ENCODE peak calls at places on chromosomes 4 and X, in ten cellular contexts. H, R, P, O, A, Q, Z, I, S and U are unnamed samples.

GRCh38 chr4:17780461-17781071 is 855 bp downstream of the FAM184B start:
- DNase-seq in O (no peak), H (no peak), A (no peak), Q (no peak), P (no peak), R (peak; percentile 95), I (no peak), S (no peak), Z (no peak), U (no peak)

GRCh38 chrX:129842510-129843208 is 1.0 kb downstream of the ZDHHC9 start:
- DNase-seq in P (no peak), R (peak; percentile 65), O (peak; percentile 43), H (no peak), S (no peak), I (no peak), A (peak; percentile 2), Z (peak; percentile 4), Q (no peak), U (no peak)

GRCh38 chrX:15416133-15416993 is 32.1 kb upstream of the VEGFD start:
- DNase-seq in H (no peak), P (no peak), A (no peak), S (no peak), I (peak; percentile 12), O (peak; percentile 12), Z (no peak), R (no peak), Q (no peak), U (no peak)

GRCh38 chrX:153549807-153550206 is 32.4 kb downstream of the ATP2B3 start:
- DNase-seq in Q (no peak), Z (no peak), I (no peak), R (peak; percentile 49), A (no peak), O (no peak), H (no peak), S (no peak), P (no peak), U (no peak)

GRCh38 chrX:45164021-45164621 is 36.6 kb downstream of the DIPK2B start:
- DNase-seq in Q (no peak), Z (no peak), P (no peak), I (no peak), R (no peak), A (no peak), H (no peak), S (no peak), O (no peak), U (no peak)

GRCh38 chrX:35562395-35562794 is 235.7 kb upstream of the MAGEB16 start:
- DNase-seq in I (no peak), P (no peak), O (no peak), A (no peak), R (no peak), H (no peak), Z (no peak), S (no peak), Q (no peak), U (no peak)

GRCh38 chr4:19224820-19225219 is 1026.9 kb upstream of the SLIT2 start:
- DNase-seq in A (no peak), P (peak; percentile 2), S (no peak), H (peak; percentile 47), Q (peak; percentile 22), R (peak; percentile 78), O (peak; percentile 46), Z (no peak), I (peak; percentile 67), U (peak; percentile 40)

GRCh38 chr4:12421364-12421763 is 992.7 kb upstream of the HS3ST1 start:
- DNase-seq in H (no peak), R (peak; percentile 97), O (no peak), Q (no peak), Z (no peak), A (no peak), P (no peak), I (no peak), S (no peak), U (no peak)

GRCh38 chr4:159209249-159209648 is 106.4 kb downstream of the RAPGEF2 start:
- DNase-seq in O (no peak), I (no peak), S (no peak), H (no peak), P (no peak), Z (no peak), A (no peak), R (no peak), Q (no peak), U (no peak)

GRCh38 chr4:174665799-174666198 is 143.5 kb upstream of the HPGD start:
- DNase-seq in A (no peak), I (no peak), Z (no peak), R (no peak), S (no peak), Q (no peak), P (no peak), O (no peak), H (no peak), U (no peak)

GRCh38 chr4:180932365-180933001 is 1310.7 kb upstream of the TENM3 start:
- DNase-seq in H (no peak), Z (no peak), R (no peak), A (no peak), I (no peak), O (no peak), Q (no peak), P (no peak), S (no peak), U (no peak)

GRCh38 chr4:48960988-48961635 is 25.0 kb upstream of the CWH43 start:
- DNase-seq in Q (no peak), A (no peak), Z (no peak), H (no peak), P (no peak), I (no peak), R (peak; percentile 86), O (no peak), S (no peak), U (no peak)

GRCh38 chr4:114780205-114780604 is 181.6 kb downstream of the UGT8 start:
- DNase-seq in A (no peak), H (no peak), Q (peak; percentile 22), O (no peak), I (peak; percentile 51), S (peak; percentile 4), R (peak; percentile 62), P (peak; percentile 23), Z (peak; percentile 25), U (peak; percentile 21)

GRCh38 chr4:78362310-78362709 is 189.3 kb upstream of the ANXA3 start:
- DNase-seq in I (no peak), H (no peak), Q (no peak), R (no peak), S (no peak), O (no peak), Z (no peak), P (no peak), A (no peak), U (no peak)

GRCh38 chr4:41213563-41214157 is 682 bp downstream of the APBB2 start:
- DNase-seq in A (no peak), Q (no peak), O (no peak), P (peak; percentile 1), H (no peak), Z (peak; percentile 43), S (no peak), R (peak; percentile 76), I (peak; percentile 21), U (no peak)

GRCh38 chr4:24312261-24312913 is 272.0 kb downstream of the DHX15 start:
- DNase-seq in O (no peak), R (no peak), A (no peak), I (no peak), P (no peak), H (no peak), S (no peak), Q (no peak), Z (no peak), U (no peak)

GRCh38 chrX:111168314-111168713 is 72.3 kb downstream of the PAK3 start:
- DNase-seq in I (peak; percentile 22), Q (no peak), S (no peak), A (no peak), H (peak; percentile 52), O (peak; percentile 19), R (peak; percentile 76), Z (peak; percentile 7), P (no peak), U (peak; percentile 41)

GRCh38 chr4:47686294-47686872 is 151.5 kb downstream of the CORIN start:
- DNase-seq in Q (peak; percentile 48), O (peak; percentile 79), I (peak; percentile 92), R (peak; percentile 86), H (peak; percentile 57), Z (peak; percentile 73), P (no peak), A (no peak), S (peak; percentile 24), U (peak; percentile 75)

GRCh38 chr4:15913631-15913970 is 24.9 kb downstream of the FGFBP1 start:
- DNase-seq in I (no peak), Q (peak; percentile 93), S (peak; percentile 81), A (no peak), O (no peak), P (no peak), H (peak; percentile 99), Z (no peak), R (peak; percentile 58), U (no peak)

GRCh38 chrX:72269671-72270251 is 7.3 kb downstream of the RPS4X start:
- DNase-seq in I (no peak), Z (no peak), A (no peak), Q (peak; percentile 65), R (peak; percentile 74), S (no peak), O (no peak), H (no peak), P (no peak), U (peak; percentile 39)

GRCh38 chrX:25226151-25226550 is 210.4 kb upstream of the ARX start:
- DNase-seq in P (no peak), H (no peak), S (no peak), O (no peak), Q (no peak), I (no peak), A (no peak), R (no peak), Z (no peak), U (no peak)

GRCh38 chr4:38837849-38838248 is 18.8 kb downstream of the TLR6 start:
- DNase-seq in A (no peak), I (no peak), H (peak; percentile 47), O (peak; percentile 69), S (no peak), R (no peak), Z (no peak), Q (peak; percentile 58), P (no peak), U (peak; percentile 37)

GRCh38 chr4:143559757-143560147 is 46.2 kb downstream of the SMARCA5 start:
- DNase-seq in H (peak; percentile 2), Q (no peak), O (no peak), I (no peak), Z (no peak), R (peak; percentile 64), S (no peak), P (peak; percentile 1), A (no peak), U (no peak)

GRCh38 chr4:88991746-88992145 is 65.2 kb downstream of the FAM13A start:
- DNase-seq in I (no peak), A (no peak), Z (no peak), H (peak; percentile 21), P (no peak), O (no peak), S (peak; percentile 8), R (no peak), Q (peak; percentile 18), U (no peak)